ENCODE peak calls at places on chromosomes 6 and 20, in six cellular contexts. H is esophagus squamous epithelium, Q is neuronal stem cell, W is uterus, V is HCT116, N is ovary. G is an unnamed sample.

GRCh38 chr20:21301940-21302644 is 1.0 kb upstream of the XRN2 start:
- DNase-seq in N (no peak), H (no peak), W (no peak), V (no peak), Q (no peak), G (no peak)

GRCh38 chr6:159617444-159617843 is 75.6 kb downstream of the SOD2 start:
- DNase-seq in Q (no peak), W (no peak), V (no peak), N (no peak), H (no peak), G (no peak)

GRCh38 chr20:46255440-46256104 is 52.7 kb downstream of the CDH22 start:
- DNase-seq in V (peak; percentile 69), N (peak; percentile 62), H (no peak), Q (no peak), W (peak; percentile 54), G (no peak)

GRCh38 chr6:90466191-90466940 is 120.5 kb downstream of the MAP3K7 start:
- DNase-seq in Q (peak; percentile 69), V (no peak), H (no peak), W (no peak), N (no peak), G (no peak)

GRCh38 chr6:38262041-38262440 is 377.7 kb downstream of the BTBD9 start:
- DNase-seq in H (no peak), V (no peak), Q (peak; percentile 35), W (no peak), N (no peak), G (peak; percentile 88)

GRCh38 chr20:47127986-47128385 is 228.5 kb downstream of the ZMYND8 start:
- DNase-seq in V (no peak), H (no peak), W (no peak), Q (no peak), N (no peak), G (no peak)

GRCh38 chr6:134437376-134437775 is 119.5 kb upstream of the SGK1 start:
- DNase-seq in W (no peak), N (no peak), H (no peak), Q (no peak), V (no peak), G (no peak)

GRCh38 chr20:22652685-22653568 is 68.6 kb upstream of the FOXA2 start:
- DNase-seq in H (no peak), Q (no peak), V (no peak), W (no peak), N (no peak), G (no peak)

GRCh38 chr20:47343007-47343472 is 13.5 kb downstream of the ZMYND8 start:
- DNase-seq in Q (no peak), V (no peak), W (no peak), N (no peak), H (no peak), G (peak; percentile 58)

GRCh38 chr6:43511824-43512415 is 1.8 kb upstream of the LRRC73 start:
- DNase-seq in N (no peak), H (no peak), W (no peak), Q (no peak), V (no peak), G (no peak)

GRCh38 chr6:32933661-32934085 is 7.2 kb downstream of the HLA-DMB start:
- DNase-seq in Q (peak; percentile 67), N (peak; percentile 73), V (peak; percentile 56), W (peak; percentile 84), H (no peak), G (peak; percentile 68)

GRCh38 chr6:66605971-66606370 is 898.9 kb upstream of the EYS start:
- DNase-seq in H (no peak), V (no peak), N (no peak), Q (no peak), W (no peak), G (no peak)

GRCh38 chr6:169847141-169847674 is 95.8 kb downstream of the ERMARD start:
- DNase-seq in N (no peak), Q (no peak), V (no peak), W (no peak), H (no peak), G (no peak)

GRCh38 chr6:28758046-28758817 is 165.6 kb downstream of the TRIM27 start:
- DNase-seq in V (peak; percentile 86), N (no peak), W (no peak), H (no peak), Q (no peak), G (no peak)

GRCh38 chr6:139135578-139136545 is 982 bp downstream of the HECA start:
- DNase-seq in H (no peak), N (peak; percentile 73), Q (no peak), W (peak; percentile 52), V (no peak), G (peak; percentile 46)

GRCh38 chr6:133991096-133991593 is 38.1 kb downstream of the TBPL1 start:
- DNase-seq in Q (no peak), V (no peak), N (no peak), H (no peak), W (no peak), G (peak; percentile 93)

GRCh38 chr6:32666420-32667300 is at the start of gene HLA-DQB1:
- DNase-seq in Q (peak; percentile 31), V (peak; percentile 75), N (no peak), W (no peak), H (no peak), G (no peak)

GRCh38 chr20:41094656-41095055 is 42.7 kb upstream of the PLCG1 start:
- DNase-seq in N (no peak), W (no peak), V (no peak), Q (no peak), H (no peak), G (no peak)

GRCh38 chr6:147578883-147579282 is 70.4 kb downstream of the SAMD5 start:
- DNase-seq in W (no peak), Q (no peak), N (no peak), H (no peak), V (no peak), G (no peak)

GRCh38 chr6:683742-684440 is 9.0 kb downstream of the EXOC2 start:
- DNase-seq in W (no peak), Q (peak; percentile 56), H (no peak), V (no peak), N (peak; percentile 28), G (peak; percentile 100)

GRCh38 chr20:17749979-17750721 is 50.4 kb downstream of the BANF2 start:
- DNase-seq in N (no peak), H (no peak), W (peak; percentile 68), V (no peak), Q (no peak), G (no peak)

GRCh38 chr20:14817121-14817520 is 479.7 kb upstream of the FLRT3 start:
- DNase-seq in N (no peak), W (no peak), Q (no peak), H (no peak), V (no peak), G (no peak)

GRCh38 chr6:154302111-154302752 is 54.4 kb downstream of the IPCEF1 start:
- DNase-seq in H (no peak), W (no peak), V (no peak), N (no peak), Q (no peak), G (peak; percentile 70)

GRCh38 chr6:97865612-97866011 is 582.6 kb upstream of the MMS22L start:
- DNase-seq in N (no peak), Q (no peak), W (no peak), V (no peak), H (no peak), G (no peak)

GRCh38 chr6:6749791-6750434 is 161.4 kb downstream of the LY86 start:
- DNase-seq in H (no peak), N (peak; percentile 83), Q (no peak), W (peak; percentile 82), V (peak; percentile 56), G (peak; percentile 69)

GRCh38 chr20:19779634-19780033 is 21.6 kb downstream of the RIN2 start:
- DNase-seq in Q (no peak), H (no peak), W (no peak), N (no peak), V (no peak), G (no peak)

GRCh38 chr6:167441653-167442644 is 117.1 kb downstream of the TTLL2 start:
- DNase-seq in Q (peak; percentile 95), W (no peak), H (no peak), N (no peak), V (no peak), G (no peak)

GRCh38 chr6:141922898-141923297 is 209.8 kb upstream of the GJE1 start:
- DNase-seq in V (no peak), H (no peak), W (no peak), Q (no peak), N (no peak), G (no peak)

DNA sequence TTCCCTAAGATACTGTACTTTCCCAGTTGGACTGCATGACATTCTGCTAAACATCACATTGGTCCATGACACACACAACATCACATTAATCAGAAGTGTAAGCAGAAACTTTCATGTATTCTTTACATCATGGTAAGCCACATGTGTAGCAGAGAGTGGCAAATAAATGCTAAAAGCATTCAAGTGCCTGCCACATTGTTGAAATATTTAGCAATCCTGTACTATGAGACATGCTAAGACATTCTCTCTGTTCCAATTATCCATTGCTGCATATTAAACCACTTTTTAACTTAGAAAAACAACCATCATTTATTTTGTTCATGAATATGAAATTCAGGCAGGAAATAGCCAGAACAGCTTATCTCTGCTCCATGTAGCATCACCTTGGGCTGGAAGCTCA is 207.7 kb upstream of the GJE1 start:
- DNase-seq in W (no peak), V (no peak), N (no peak), Q (no peak), H (no peak), G (no peak)
- H3K4me3 ChIP-seq in W (no peak overlapping the region), V (no peak overlapping the region), N (no peak overlapping the region), Q (no peak overlapping the region), H (no peak overlapping the region), G (no peak overlapping the region)

DNA sequence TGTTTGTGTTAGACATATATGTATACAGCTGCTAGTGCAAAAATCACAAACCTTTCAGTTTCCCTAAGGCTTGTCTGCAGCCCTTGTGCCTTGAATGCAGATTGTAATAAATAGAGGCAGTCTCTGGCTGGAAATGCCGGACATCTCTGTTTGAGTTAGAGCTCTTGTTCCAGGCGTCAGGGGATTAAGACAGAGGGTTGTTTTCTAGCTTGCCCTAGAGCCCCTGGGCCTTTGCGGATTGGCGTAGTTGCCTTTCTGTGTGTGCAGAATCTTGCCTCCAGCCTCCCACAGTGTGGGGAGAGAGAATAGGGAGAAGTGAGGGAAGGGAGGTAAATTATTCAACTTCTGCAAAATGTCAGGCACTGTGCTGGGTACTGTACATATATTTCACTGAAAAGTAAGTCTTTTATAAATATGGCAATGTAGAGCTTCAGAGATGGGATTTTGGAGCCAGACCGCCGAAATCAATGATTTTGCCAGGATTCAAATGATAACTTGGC is 269.6 kb downstream of the PRL start:
- DNase-seq in V (no peak), N (no peak), H (no peak), Q (peak; percentile 20), W (no peak), G (no peak)
- H3K27ac ChIP-seq in V (no peak overlapping the region), N (peak overlapping the region; percentile 61), H (peak overlapping the region; percentile 26), Q (no peak overlapping the region), W (peak overlapping the region; percentile 76), G (peak overlapping the region; percentile 92)

DNA sequence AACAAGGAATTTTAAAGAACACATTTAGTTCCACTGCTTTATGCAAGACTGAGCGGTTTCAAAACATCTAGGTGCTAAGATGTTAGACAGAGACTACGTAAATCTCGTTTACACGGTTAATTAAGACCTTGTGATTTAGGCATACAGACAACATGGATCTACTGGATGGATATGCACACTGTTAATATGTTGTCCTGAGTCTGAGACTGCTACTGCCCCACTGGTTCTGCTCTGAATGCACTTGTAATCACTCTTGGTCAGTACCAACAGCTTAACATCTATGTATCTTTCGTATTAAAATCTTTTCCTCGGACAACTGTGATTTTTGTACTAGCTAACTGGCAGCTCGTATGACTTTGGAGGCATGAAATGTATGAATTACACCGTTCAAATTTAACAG is 3.1 kb downstream of the MAN1A1 start:
- DNase-seq in V (no peak), H (no peak), Q (no peak), W (no peak), N (no peak), G (no peak)
- H3K4me3 ChIP-seq in V (no peak overlapping the region), H (no peak overlapping the region), Q (no peak overlapping the region), W (no peak overlapping the region), N (peak overlapping the region; percentile 89), G (no peak overlapping the region)

GRCh38 chr20:44405785-44406571 is 50.5 kb downstream of the HNF4A start:
- DNase-seq in N (no peak), V (no peak), H (no peak), W (no peak), Q (no peak), G (no peak)
- H3K27ac ChIP-seq in N (no peak overlapping the region), V (no peak overlapping the region), H (no peak overlapping the region), W (no peak overlapping the region), Q (no peak overlapping the region), G (no peak overlapping the region)